ENCODE peak calls at places on chromosomes 2 and 18, in seven cellular contexts. X, Q, O, T, R, H and L are unnamed samples.

GRCh38 chr2:238128061-238129040 is 10.1 kb upstream of the KLHL30 start:
- ATAC-seq in O (no peak), H (no peak), Q (no peak), T (no peak), X (no peak), R (no peak), L (no peak)

GRCh38 chr2:172011814-172012580 is 12.2 kb downstream of the METAP1D start:
- ATAC-seq in H (no peak), O (no peak), R (no peak), X (no peak), T (no peak), Q (no peak), L (no peak)

GRCh38 chr2:149100739-149101699 is 62.5 kb downstream of the LYPD6B start:
- ATAC-seq in T (no peak), H (no peak), O (no peak), R (no peak), X (no peak), Q (no peak), L (no peak)

GRCh38 chr2:152466925-152467676 is 132.1 kb downstream of the FMNL2 start:
- ATAC-seq in T (peak), H (peak), X (peak), R (peak), Q (peak), O (peak), L (peak)

GRCh38 chr18:8548186-8548585 is 61.1 kb upstream of the RAB12 start:
- ATAC-seq in O (no peak), H (no peak), R (no peak), X (no peak), Q (no peak), T (no peak), L (peak)

GRCh38 chr2:73043279-73043678 is 28.2 kb downstream of the SFXN5 start:
- ATAC-seq in R (peak), Q (no peak), H (no peak), T (no peak), X (no peak), O (no peak), L (no peak)

GRCh38 chr2:189411860-189412259 is 29.4 kb upstream of the WDR75 start:
- ATAC-seq in H (peak), O (peak), X (peak), R (peak), Q (peak), T (peak), L (no peak)

GRCh38 chr2:95041060-95041823 is 15.7 kb downstream of the MAL start:
- ATAC-seq in Q (no peak), O (peak), H (no peak), X (no peak), R (no peak), T (no peak), L (no peak)

GRCh38 chr18:55485666-55486065 is 102.3 kb downstream of the TCF4 start:
- ATAC-seq in R (no peak), X (peak), O (no peak), Q (no peak), H (no peak), T (no peak), L (no peak)

GRCh38 chr2:32064021-32064678 is 794 bp downstream of the SPAST start:
- ATAC-seq in H (peak), Q (no peak), R (no peak), T (peak), O (no peak), X (peak), L (peak)

GRCh38 chr2:37367984-37368383 is 23.6 kb downstream of the QPCT start:
- ATAC-seq in Q (no peak), R (no peak), T (no peak), X (no peak), H (no peak), O (no peak), L (no peak)

GRCh38 chr18:3652380-3653262 is 202.6 kb downstream of the TGIF1 start:
- ATAC-seq in H (peak), X (peak), Q (peak), T (peak), R (peak), O (peak), L (peak)

GRCh38 chr2:128710770-128711169 is 392.1 kb upstream of the HS6ST1 start:
- ATAC-seq in T (peak), R (no peak), Q (no peak), O (no peak), H (no peak), X (peak), L (no peak)

GRCh38 chr2:20196053-20196880 is 28.7 kb downstream of the SDC1 start:
- ATAC-seq in X (no peak), Q (no peak), O (no peak), R (no peak), T (peak), H (peak), L (peak)

GRCh38 chr2:33034784-33035183 is 88.0 kb downstream of the LTBP1 start:
- ATAC-seq in O (peak), Q (no peak), H (no peak), X (no peak), T (no peak), R (no peak), L (peak)

GRCh38 chr18:5918196-5918595 is 22.9 kb upstream of the TMEM200C start:
- ATAC-seq in T (peak), O (no peak), X (no peak), Q (no peak), R (no peak), H (no peak), L (no peak)

GRCh38 chr2:47048801-47049480 is 106.2 kb downstream of the STPG4 start:
- ATAC-seq in R (no peak), T (no peak), X (no peak), H (no peak), O (no peak), Q (no peak), L (no peak)

GRCh38 chr18:53639696-53640095 is 584.8 kb downstream of the MBD2 start:
- ATAC-seq in T (no peak), X (peak), H (no peak), O (peak), Q (no peak), R (no peak), L (no peak)

GRCh38 chr2:11996618-11997017 is 250.2 kb downstream of the LPIN1 start:
- ATAC-seq in R (no peak), O (no peak), T (no peak), H (no peak), Q (no peak), X (no peak), L (no peak)

GRCh38 chr18:50734342-50734741 is 85.5 kb downstream of the MRO start:
- ATAC-seq in R (no peak), H (peak), X (peak), O (no peak), T (no peak), Q (no peak), L (no peak)

GRCh38 chr18:72869786-72870185 is 2.0 kb upstream of the NETO1 start:
- ATAC-seq in H (no peak), Q (no peak), T (no peak), X (no peak), R (no peak), O (no peak), L (no peak)

GRCh38 chr2:105858868-105859693 is 114.4 kb downstream of the NCK2 start:
- ATAC-seq in T (no peak), X (no peak), H (peak), O (no peak), Q (no peak), R (no peak), L (peak)